ENCODE peak calls at places on chromosomes 12 and 14, in four cellular contexts. P is progenitor cell of endocrine pancreas, Y is GM20000, A is RWPE2. N is an unnamed sample.

GRCh38 chr12:89225401-89225800 is 126.9 kb downstream of the DUSP6 start:
- DNase-seq in P (no peak), Y (peak), A (peak), N (no peak)

GRCh38 chr12:107372229-107372658 is 278.9 kb upstream of the CRY1 start:
- DNase-seq in P (no peak), Y (no peak), A (no peak), N (no peak)

GRCh38 chr12:127416796-127417195 is 850.2 kb upstream of the TMEM132C start:
- DNase-seq in P (no peak), Y (no peak), A (no peak), N (no peak)

GRCh38 chr12:127300753-127301152 is 966.2 kb upstream of the TMEM132C start:
- DNase-seq in P (no peak), Y (no peak), A (no peak), N (no peak)

GRCh38 chr12:32089156-32089950 is 17.3 kb upstream of the BICD1 start:
- DNase-seq in P (no peak), Y (no peak), A (no peak), N (peak)

GRCh38 chr12:32566663-32567634 is 112.2 kb upstream of the DNM1L start:
- DNase-seq in P (no peak), Y (no peak), A (no peak), N (no peak)

GRCh38 chr14:63175531-63175930 is 28.7 kb upstream of the RHOJ start:
- DNase-seq in P (no peak), Y (no peak), A (no peak), N (no peak)

GRCh38 chr14:60317609-60318008 is 68.6 kb downstream of the PPM1A start:
- DNase-seq in P (no peak), Y (no peak), A (no peak), N (no peak)

GRCh38 chr14:78970677-78971076 is 800.5 kb downstream of the NRXN3 start:
- DNase-seq in P (no peak), Y (no peak), A (no peak), N (peak)

GRCh38 chr12:74415633-74416032 is 122.0 kb upstream of the ATXN7L3B start:
- DNase-seq in P (no peak), Y (no peak), A (no peak), N (no peak)

GRCh38 chr12:52519826-52520662 is at the start of gene KRT5:
- DNase-seq in P (peak), Y (no peak), A (peak), N (no peak)

GRCh38 chr14:59090572-59090971 is 97.9 kb upstream of the DAAM1 start:
- DNase-seq in P (no peak), Y (no peak), A (no peak), N (no peak)

GRCh38 chr12:39499296-39499695 is 56.4 kb upstream of the KIF21A start:
- DNase-seq in P (no peak), Y (no peak), A (no peak), N (no peak)

GRCh38 chr12:124487065-124487833 is 80.2 kb downstream of the NCOR2 start:
- DNase-seq in P (no peak), Y (no peak), A (no peak), N (no peak)

GRCh38 chr14:102694530-102695171 is 82.6 kb upstream of the TRAF3 start:
- DNase-seq in P (peak), Y (peak), A (no peak), N (peak)

GRCh38 chr12:47223848-47224213 is 144.1 kb upstream of the AMIGO2 start:
- DNase-seq in P (no peak), Y (no peak), A (no peak), N (no peak)

GRCh38 chr12:59005195-59005961 is 85.1 kb upstream of the LRIG3 start:
- DNase-seq in P (no peak), Y (no peak), A (no peak), N (no peak)

GRCh38 chr12:52050116-52050770 is 999 bp upstream of the NR4A1 start:
- DNase-seq in P (no peak), Y (no peak), A (no peak), N (no peak)

GRCh38 chr12:79451988-79452387 is 238.8 kb downstream of the PAWR start:
- DNase-seq in P (no peak), Y (no peak), A (peak), N (peak)

DNA sequence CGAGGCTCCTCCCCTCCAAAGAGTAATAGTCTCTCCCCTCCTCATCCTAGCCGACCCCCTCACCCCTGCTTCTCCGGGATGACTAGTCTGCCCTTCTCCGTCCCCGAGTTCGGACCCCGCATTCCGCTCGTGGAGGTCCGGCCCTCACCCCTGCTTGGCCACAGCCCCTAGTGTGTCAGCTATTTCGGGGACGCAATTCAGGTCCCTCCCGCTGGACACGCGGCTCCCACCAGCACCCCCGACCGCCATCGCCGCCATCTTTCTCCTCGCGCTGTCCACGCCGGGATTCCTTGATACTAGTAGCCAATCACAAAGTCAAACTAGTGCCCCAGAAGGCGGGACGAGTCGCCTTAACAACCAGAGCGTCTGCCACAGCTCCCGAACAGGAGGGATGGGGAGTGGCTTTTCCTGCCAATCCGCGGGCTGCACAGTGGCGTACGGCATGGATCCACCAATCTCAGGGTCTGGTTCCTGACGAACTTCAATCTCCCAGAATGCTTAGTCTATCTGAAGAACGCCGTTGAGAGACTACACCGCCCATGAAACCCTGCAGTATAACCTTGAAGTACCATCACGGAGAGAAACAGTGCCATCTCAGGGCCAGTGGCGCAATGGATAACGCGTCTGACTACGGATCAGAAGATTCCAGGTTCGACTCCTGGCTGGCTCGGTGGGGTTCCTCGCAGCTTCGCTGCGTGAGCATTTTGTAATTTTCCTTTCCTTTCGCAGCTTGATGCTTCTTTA is at the start of gene PRMT5:
- DNase-seq in P (peak), Y (peak), A (peak), N (peak)
- TF ChIP-seq CTCF in P (no peak), Y (no peak), A (no peak), N (no peak)

GRCh38 chr14:105927661-105928060 is 401.3 kb downstream of the TMEM121 start:
- DNase-seq in P (no peak), Y (no peak), A (peak), N (no peak)

GRCh38 chr14:105925615-105926414 is 399.4 kb downstream of the TMEM121 start:
- DNase-seq in P (no peak), Y (no peak), A (peak), N (no peak)

GRCh38 chr14:105927094-105927475 is 400.7 kb downstream of the TMEM121 start:
- DNase-seq in P (no peak), Y (no peak), A (peak), N (no peak)

GRCh38 chr14:105926415-105927093 is 400.2 kb downstream of the TMEM121 start:
- DNase-seq in P (no peak), Y (no peak), A (peak), N (no peak)

DNA sequence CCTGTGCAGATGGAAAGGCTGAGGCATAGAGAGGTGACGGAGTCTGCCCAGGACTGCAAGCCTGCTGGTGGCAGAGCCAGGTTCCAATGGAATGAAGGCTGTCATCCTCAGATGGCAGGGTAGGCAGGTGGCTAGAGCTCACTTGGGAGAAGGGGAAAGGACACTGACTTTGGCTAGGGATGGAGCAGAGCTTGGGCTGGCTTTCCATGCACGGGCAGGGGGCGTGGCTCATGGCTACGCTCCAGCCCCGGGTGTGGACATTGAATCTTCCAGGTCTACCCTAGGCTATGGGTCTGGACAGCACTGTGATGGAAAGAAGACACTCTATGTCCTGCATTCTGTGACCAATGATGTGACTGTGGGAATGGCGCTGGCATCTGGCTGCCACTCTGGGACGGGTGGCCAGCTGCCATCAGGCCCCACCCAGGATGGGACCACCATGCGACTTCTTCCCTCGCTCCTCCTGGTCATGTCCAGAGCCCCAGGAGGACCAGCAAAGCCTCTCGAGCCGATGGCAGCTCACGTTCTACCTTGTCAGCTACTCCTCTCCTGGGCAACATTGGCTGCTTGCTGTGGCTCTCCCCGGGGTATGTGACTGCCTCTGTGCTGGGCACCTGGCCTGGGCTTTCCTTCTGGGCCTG is 398.7 kb downstream of the TMEM121 start:
- DNase-seq in P (no peak), Y (no peak), A (peak), N (no peak)
- TF ChIP-seq CTCF in P (no peak), Y (no peak), A (no peak), N (no peak)

GRCh38 chr14:61358812-61359211 is 37.4 kb downstream of the PRKCH start:
- DNase-seq in P (no peak), Y (no peak), A (no peak), N (no peak)

GRCh38 chr14:61357118-61357517 is 35.7 kb downstream of the PRKCH start:
- DNase-seq in P (no peak), Y (no peak), A (no peak), N (no peak)

GRCh38 chr14:61351457-61351856 is 30.1 kb downstream of the PRKCH start:
- DNase-seq in P (no peak), Y (no peak), A (no peak), N (no peak)

GRCh38 chr14:61350871-61351270 is 29.5 kb downstream of the PRKCH start:
- DNase-seq in P (no peak), Y (no peak), A (no peak), N (no peak)

DNA sequence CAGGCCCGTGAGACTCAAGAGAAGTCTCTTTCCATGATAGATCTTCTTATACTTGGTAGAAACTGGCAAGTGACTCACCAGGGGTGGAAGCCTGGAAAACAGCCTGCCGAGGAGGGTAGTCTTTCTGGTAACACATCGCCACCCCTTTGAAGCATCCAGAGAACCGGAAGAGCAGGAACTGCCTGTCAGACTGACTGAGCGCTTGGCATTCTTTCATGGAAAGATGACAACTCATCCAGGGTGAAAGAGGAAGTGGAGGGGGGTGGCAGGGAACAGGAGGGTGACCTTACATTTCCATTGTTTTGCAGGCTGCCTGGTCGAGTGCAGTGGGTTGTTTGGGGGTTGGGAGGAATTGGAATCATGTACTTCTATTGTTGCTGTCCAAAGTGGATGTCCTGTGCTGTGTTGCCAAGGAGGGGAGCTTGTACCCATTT is 34.5 kb downstream of the PRKCH start:
- DNase-seq in P (no peak), Y (no peak), A (peak), N (no peak)
- TF ChIP-seq CTCF in P (no peak), Y (no peak), A (peak), N (no peak)

DNA sequence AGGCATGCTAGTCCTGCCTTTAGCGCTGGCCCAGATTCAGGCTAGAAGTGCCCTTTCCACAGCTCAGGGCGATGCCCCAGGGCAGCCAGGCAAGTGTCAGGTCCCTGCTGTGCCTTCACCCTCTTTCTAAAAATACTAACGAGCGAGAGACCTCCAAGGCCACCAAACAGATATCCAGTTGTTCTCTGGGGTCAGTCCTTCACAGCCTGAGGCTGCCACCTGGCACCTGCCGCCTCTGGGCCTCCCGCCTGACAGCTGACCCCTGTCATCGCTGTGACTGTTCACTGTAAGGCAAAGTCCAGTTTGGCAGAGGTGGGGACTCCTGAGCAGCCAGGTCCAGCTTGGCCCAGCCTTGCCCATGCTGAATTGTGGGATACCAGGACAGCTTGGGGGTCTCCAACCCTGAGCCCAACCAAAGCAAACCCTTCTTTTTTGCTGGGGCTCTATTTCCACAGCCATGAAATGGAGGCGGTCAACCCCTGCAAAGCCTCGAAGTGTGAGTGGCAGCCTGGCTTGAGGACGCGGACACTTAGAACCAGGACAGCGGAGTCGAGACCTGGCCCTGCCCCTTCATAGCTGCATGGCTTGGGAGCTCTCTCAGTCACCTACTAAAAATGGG is 79.9 kb downstream of the NINJ2 start:
- DNase-seq in P (no peak), Y (no peak), A (no peak), N (no peak)
- TF ChIP-seq CTCF in P (peak), Y (no peak), A (no peak), N (no peak)

GRCh38 chr14:104370256-104370870 is 209.2 kb upstream of the C14orf180 start:
- DNase-seq in P (no peak), Y (no peak), A (peak), N (peak)
- TF ChIP-seq CTCF in P (peak), Y (no peak), A (peak), N (peak)

DNA sequence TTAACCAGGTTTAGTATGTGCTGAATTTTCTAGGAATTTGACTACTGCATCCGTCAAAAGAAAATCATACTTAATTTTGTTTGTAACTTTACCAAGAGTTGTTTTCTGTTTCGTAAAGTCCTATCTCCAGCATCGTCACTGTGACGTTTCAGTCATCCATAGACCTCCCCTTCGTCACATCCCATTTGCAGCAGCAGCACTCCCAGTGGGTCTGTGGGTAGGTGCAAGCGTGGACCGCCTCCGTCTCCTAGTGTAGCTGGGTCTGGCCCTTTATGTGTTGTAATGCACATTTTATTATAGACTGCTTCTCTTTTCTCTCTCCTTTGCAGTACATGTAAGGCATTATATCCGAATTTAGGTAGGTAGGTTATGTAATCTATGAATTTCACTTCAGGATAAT is 41.0 kb downstream of the EVL start:
- DNase-seq in P (no peak), Y (no peak), A (peak), N (no peak)
- TF ChIP-seq CTCF in P (no peak), Y (no peak), A (no peak), N (no peak)

DNA sequence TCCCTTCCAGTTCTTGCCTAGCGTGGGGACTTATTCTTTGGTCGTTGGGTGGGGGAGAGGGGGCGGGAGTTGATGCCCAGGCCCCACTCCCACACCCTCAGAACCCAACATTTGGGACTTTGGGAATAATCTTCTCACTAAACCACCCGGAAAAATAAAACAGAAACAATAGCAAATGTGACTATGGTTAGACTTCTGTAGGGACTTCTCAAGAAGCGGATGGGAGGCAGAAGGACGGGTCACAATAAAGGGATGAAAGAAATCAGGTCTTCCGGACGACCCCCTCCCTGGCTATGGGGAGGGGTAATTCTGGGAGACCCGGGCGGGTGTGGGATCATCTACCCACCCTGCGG is 28.5 kb upstream of the SMUG1 start:
- DNase-seq in P (no peak), Y (no peak), A (no peak), N (no peak)
- TF ChIP-seq CTCF in P (peak), Y (no peak), A (peak), N (peak)